ENCODE peak calls at places on chromosomes 2 and 18, in ten cellular contexts. A, U, R, J, E, V, T, Z, M and G are unnamed samples.

GRCh38 chr2:237254911-237255578 is 158.9 kb downstream of the COL6A3 start:
- DNase-seq in R (no peak), J (no peak), Z (peak; percentile 95), E (no peak), M (no peak), U (peak; percentile 95), A (no peak), V (no peak), T (no peak), G (no peak)

GRCh38 chr2:121884515-121884915 is 129.1 kb downstream of the TSN start:
- DNase-seq in U (no peak), R (no peak), E (no peak), Z (no peak), A (no peak), T (no peak), J (no peak), M (no peak), V (no peak), G (no peak)

GRCh38 chr2:145615626-145616025 is 1095.7 kb upstream of the ZEB2 start:
- DNase-seq in U (no peak), A (no peak), V (no peak), R (no peak), E (no peak), M (no peak), J (no peak), Z (no peak), T (no peak), G (no peak)

GRCh38 chr2:6325616-6326015 is 540.1 kb downstream of the CMPK2 start:
- DNase-seq in M (no peak), J (no peak), E (no peak), U (no peak), R (no peak), Z (no peak), T (no peak), V (no peak), A (no peak), G (no peak)

GRCh38 chr2:212537311-212538155 is 1.1 kb downstream of the ERBB4 start:
- DNase-seq in U (peak; percentile 17), V (peak; percentile 84), T (peak; percentile 70), Z (no peak), A (no peak), J (no peak), M (peak; percentile 61), R (peak; percentile 54), E (no peak), G (no peak)

GRCh38 chr2:235050992-235051351 is 99.2 kb downstream of the SH3BP4 start:
- DNase-seq in J (peak; percentile 86), T (peak; percentile 97), E (peak; percentile 32), Z (peak; percentile 92), A (no peak), V (peak; percentile 97), R (peak; percentile 94), M (peak; percentile 91), U (peak; percentile 94), G (peak; percentile 59)

GRCh38 chr2:1802046-1802445 is 57.7 kb upstream of the PXDN start:
- DNase-seq in Z (no peak), A (no peak), V (no peak), E (no peak), R (no peak), U (no peak), M (no peak), J (no peak), T (no peak), G (no peak)

GRCh38 chr2:145292166-145292565 is 772.2 kb upstream of the ZEB2 start:
- DNase-seq in M (no peak), J (no peak), T (no peak), Z (no peak), V (no peak), R (no peak), A (no peak), E (no peak), U (no peak), G (no peak)

GRCh38 chr2:70549962-70550361 is 3.7 kb downstream of the TGFA start:
- DNase-seq in Z (no peak), R (no peak), U (no peak), E (no peak), J (no peak), T (no peak), V (no peak), M (no peak), A (no peak), G (no peak)

GRCh38 chr2:70546885-70547284 is 6.7 kb downstream of the TGFA start:
- DNase-seq in Z (no peak), M (no peak), E (no peak), U (no peak), V (no peak), T (no peak), J (no peak), R (no peak), A (no peak), G (no peak)

GRCh38 chr2:70549064-70549710 is 4.4 kb downstream of the TGFA start:
- DNase-seq in M (no peak), U (no peak), E (no peak), A (no peak), T (no peak), R (no peak), Z (no peak), J (no peak), V (no peak), G (no peak)

GRCh38 chr2:70546376-70546775 is 7.2 kb downstream of the TGFA start:
- DNase-seq in V (no peak), A (no peak), T (no peak), J (no peak), R (no peak), U (no peak), Z (no peak), M (no peak), E (no peak), G (no peak)

GRCh38 chr2:70548233-70548632 is 5.4 kb downstream of the TGFA start:
- DNase-seq in J (no peak), Z (no peak), A (no peak), E (no peak), M (no peak), U (no peak), T (no peak), V (no peak), R (no peak), G (no peak)
- H3K27me3 ChIP-seq in J (no peaks in the 10 kb centered on the region), Z (peaks cover 35% of the 10 kb centered on the region), A (no peaks in the 10 kb centered on the region), E (peaks cover 37% of the 10 kb centered on the region), M (no peaks in the 10 kb centered on the region), U (peaks cover 15% of the 10 kb centered on the region), T (peaks cover 28% of the 10 kb centered on the region), V (no peaks in the 10 kb centered on the region), R (no peaks in the 10 kb centered on the region), G (peaks cover 22% of the 10 kb centered on the region)

GRCh38 chr18:71324356-71324755 is 1035.5 kb downstream of the SOCS6 start:
- DNase-seq in R (no peak), U (no peak), E (no peak), Z (no peak), J (no peak), A (no peak), V (no peak), T (no peak), M (no peak), G (no peak)

GRCh38 chr18:71322201-71322600 is 1033.4 kb downstream of the SOCS6 start:
- DNase-seq in Z (no peak), E (no peak), M (no peak), U (no peak), R (no peak), J (no peak), V (no peak), A (no peak), T (no peak), G (no peak)

GRCh38 chr18:71326826-71327225 is 1038.0 kb downstream of the SOCS6 start:
- DNase-seq in J (no peak), V (no peak), M (no peak), T (no peak), U (no peak), E (no peak), A (no peak), Z (no peak), R (no peak), G (no peak)

DNA sequence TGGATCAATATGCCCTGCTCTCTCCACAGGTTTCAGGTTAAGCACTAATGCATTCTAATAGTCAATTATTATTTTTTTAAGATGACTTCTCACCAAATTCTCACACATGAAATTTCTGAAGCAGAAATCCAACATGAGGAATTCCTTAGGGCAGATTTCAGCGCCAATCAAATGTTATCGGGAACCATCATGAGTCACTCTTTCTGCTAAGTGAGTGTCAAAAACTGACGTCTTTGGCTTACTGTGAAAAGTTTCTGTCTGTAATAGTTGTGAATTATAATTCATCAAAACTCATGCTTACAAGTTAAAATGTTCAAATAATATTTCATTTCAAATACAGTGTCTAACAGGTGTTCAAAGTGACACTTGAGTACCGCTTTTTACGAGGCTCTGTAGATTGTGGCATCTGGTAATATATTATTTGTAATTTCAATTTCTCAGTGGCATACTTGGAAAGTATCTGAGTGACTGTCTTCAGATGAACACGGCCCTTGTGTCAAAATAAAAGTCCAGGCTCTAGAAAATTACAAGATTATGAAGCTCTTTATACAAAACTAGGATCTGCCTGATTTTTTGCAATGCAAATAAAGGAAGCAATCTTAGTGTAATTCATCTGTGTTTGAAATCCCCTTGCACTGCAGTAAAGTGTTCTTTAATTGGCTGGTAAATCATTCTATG is 1038.7 kb downstream of the SOCS6 start:
- DNase-seq in J (no peak), A (no peak), E (no peak), T (no peak), M (no peak), Z (no peak), V (no peak), U (no peak), R (no peak), G (no peak)
- H3K9me3 ChIP-seq in J (no peaks in the 10 kb centered on the region), A (no peaks in the 10 kb centered on the region), E (no peaks in the 10 kb centered on the region), T (no peaks in the 10 kb centered on the region), M (no peaks in the 10 kb centered on the region), Z (no peaks in the 10 kb centered on the region), V (no peaks in the 10 kb centered on the region), U (no peaks in the 10 kb centered on the region), R (no peaks in the 10 kb centered on the region), G (peaks cover 3% of the 10 kb centered on the region)

GRCh38 chr2:164721425-164721824 is 100.1 kb upstream of the GRB14 start:
- DNase-seq in T (no peak), Z (no peak), U (no peak), J (no peak), V (no peak), M (no peak), R (no peak), E (no peak), A (no peak), G (no peak)

GRCh38 chr2:164711246-164712138 is 90.2 kb upstream of the GRB14 start:
- DNase-seq in T (no peak), V (no peak), R (no peak), J (no peak), A (no peak), M (no peak), Z (no peak), E (no peak), U (no peak), G (no peak)

GRCh38 chr2:164714471-164714870 is 93.2 kb upstream of the GRB14 start:
- DNase-seq in A (no peak), M (no peak), Z (no peak), J (no peak), E (no peak), R (no peak), V (no peak), T (no peak), U (no peak), G (no peak)

GRCh38 chr2:164719996-164720941 is 99.0 kb upstream of the GRB14 start:
- DNase-seq in R (no peak), T (no peak), J (no peak), E (no peak), U (peak; percentile 82), M (no peak), V (no peak), A (no peak), Z (peak; percentile 71), G (no peak)

GRCh38 chr2:164717000-164717597 is 95.8 kb upstream of the GRB14 start:
- DNase-seq in Z (no peak), A (no peak), E (no peak), M (no peak), R (no peak), J (no peak), U (no peak), V (no peak), T (no peak), G (no peak)
- TF ChIP-seq CTCF in Z (peak; percentile 67), A (peak; percentile 38), E (no peak), M (peak; percentile 39), R (peak; percentile 34), J (peak; percentile 63), U (no peak), V (peak; percentile 53), T (peak; percentile 23), G (peak; percentile 56)

DNA sequence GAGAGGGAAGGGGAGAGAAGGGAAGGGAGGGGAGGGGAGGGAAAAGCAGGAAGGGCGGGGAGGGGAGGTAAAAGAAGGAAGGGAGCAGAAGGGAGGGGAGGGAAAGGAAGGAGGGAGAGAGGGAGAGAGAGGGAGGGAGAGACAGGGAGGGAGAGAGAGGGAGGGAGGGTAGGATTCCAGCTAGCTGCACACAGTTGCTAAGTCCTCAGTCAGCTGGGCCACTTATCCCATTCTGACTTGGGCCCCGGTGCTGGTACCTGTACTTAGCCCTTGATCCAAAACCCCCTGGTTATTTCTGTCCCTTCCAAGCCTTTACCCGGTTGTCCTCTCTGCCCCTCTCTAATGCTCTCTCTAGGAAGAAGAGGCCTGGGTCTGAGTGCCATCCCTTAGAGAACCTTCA is 211.4 kb downstream of the TTC32 start:
- DNase-seq in M (no peak), V (no peak), R (no peak), A (no peak), T (no peak), J (no peak), Z (no peak), U (no peak), E (no peak), G (no peak)
- H3K27me3 ChIP-seq in M (no peaks in the 10 kb centered on the region), V (no peaks in the 10 kb centered on the region), R (no peaks in the 10 kb centered on the region), A (no peaks in the 10 kb centered on the region), T (no peaks in the 10 kb centered on the region), J (no peaks in the 10 kb centered on the region), Z (no peaks in the 10 kb centered on the region), U (peaks cover 6% of the 10 kb centered on the region), E (no peaks in the 10 kb centered on the region), G (peaks cover 6% of the 10 kb centered on the region)